ENCODE peak calls at places on chromosome 4, in four cellular contexts. C is stimulated activated naive CD8-positive, alpha-beta T cell treated with anti-CD3 and anti-CD28 coated beads, Interleukin-15, Interleukin-2, amounts not matched to agents 100 U/mL and 50 U/mL, for 24 hours; O is osteocyte; G is activated CD4-positive, alpha-beta T cell treated with anti-CD3 and anti-CD28 coated beads, Interleukin-2, amount 50 U/mL, for 4 hours. L is an unnamed sample.

GRCh38 chr4:112063260-112063659 is 82.0 kb upstream of the FAM241A start:
- DNase-seq in C (no peak), O (no peak), G (no peak), L (peak)

GRCh38 chr4:44859477-44859876 is 133.1 kb upstream of the GNPDA2 start:
- DNase-seq in C (no peak), O (no peak), G (no peak), L (no peak)

GRCh38 chr4:13706130-13706529 is 78.6 kb upstream of the BOD1L1 start:
- DNase-seq in C (no peak), O (no peak), G (no peak), L (no peak)

GRCh38 chr4:76013540-76013939 is 6.2 kb upstream of the CXCL9 start:
- DNase-seq in C (no peak), O (no peak), G (no peak), L (no peak)

GRCh38 chr4:7956306-7957112 is 16.8 kb upstream of the AFAP1 start:
- DNase-seq in C (no peak), O (no peak), G (no peak), L (no peak)

GRCh38 chr4:88158360-88159136 is at the start of gene ABCG2:
- DNase-seq in C (peak), O (no peak), G (peak), L (peak)

GRCh38 chr4:6562931-6563901 is 11.8 kb upstream of the MAN2B2 start:
- DNase-seq in C (no peak), O (no peak), G (no peak), L (no peak)

GRCh38 chr4:650951-651883 is 22.9 kb downstream of the ATP5ME start:
- DNase-seq in C (no peak), O (no peak), G (no peak), L (no peak)

GRCh38 chr4:118410143-118410542 is 57.3 kb upstream of the PRSS12 start:
- DNase-seq in C (no peak), O (no peak), G (no peak), L (no peak)

GRCh38 chr4:183905593-183906485 is 732 bp downstream of the STOX2 start:
- DNase-seq in C (peak), O (no peak), G (no peak), L (no peak)

GRCh38 chr4:134320048-134320447 is 118.5 kb upstream of the PABPC4L start:
- DNase-seq in C (no peak), O (no peak), G (no peak), L (no peak)

GRCh38 chr4:4260185-4260751 is 12.2 kb upstream of the TMEM128 start:
- DNase-seq in C (no peak), O (no peak), G (no peak), L (peak)

GRCh38 chr4:55398966-55399365 is 3.2 kb downstream of the TMEM165 start:
- DNase-seq in C (no peak), O (no peak), G (no peak), L (peak)

GRCh38 chr4:26104056-26104685 is 190.2 kb downstream of the SMIM20 start:
- DNase-seq in C (no peak), O (no peak), G (no peak), L (no peak)

GRCh38 chr4:78634011-78634664 is 82.6 kb downstream of the ANXA3 start:
- DNase-seq in C (no peak), O (no peak), G (no peak), L (no peak)

GRCh38 chr4:71230258-71230594 is 108.6 kb upstream of the SLC4A4 start:
- DNase-seq in C (no peak), O (no peak), G (no peak), L (no peak)

GRCh38 chr4:110877728-110878382 is 255.0 kb upstream of the PITX2 start:
- DNase-seq in C (no peak), O (no peak), G (no peak), L (no peak)

GRCh38 chr4:13918110-13918509 is 290.6 kb upstream of the BOD1L1 start:
- DNase-seq in C (no peak), O (no peak), G (no peak), L (no peak)

GRCh38 chr4:118557298-118557851 is 127.8 kb upstream of the METTL14 start:
- DNase-seq in C (no peak), O (no peak), G (no peak), L (peak)

GRCh38 chr4:40576651-40577480 is 52.8 kb downstream of the RBM47 start:
- DNase-seq in C (peak), O (no peak), G (no peak), L (peak)

GRCh38 chr4:28148221-28148620 is 1287.6 kb downstream of the STIM2 start:
- DNase-seq in C (no peak), O (no peak), G (no peak), L (no peak)

GRCh38 chr4:103998752-103999151 is 279.0 kb upstream of the TACR3 start:
- DNase-seq in C (no peak), O (no peak), G (no peak), L (no peak)

GRCh38 chr4:114417214-114417613 is 181.4 kb upstream of the UGT8 start:
- DNase-seq in C (no peak), O (no peak), G (no peak), L (peak)

GRCh38 chr4:1695913-1696312 is 11.8 kb upstream of the FAM53A start:
- DNase-seq in C (no peak), O (no peak), G (no peak), L (no peak)

GRCh38 chr4:17981063-17981462 is 40.5 kb downstream of the LCORL start:
- DNase-seq in C (no peak), O (no peak), G (no peak), L (no peak)

GRCh38 chr4:76654796-76655195 is 219.8 kb downstream of the SHROOM3 start:
- DNase-seq in C (no peak), O (no peak), G (no peak), L (no peak)

GRCh38 chr4:168656055-168656660 is 159.3 kb downstream of the PALLD start:
- DNase-seq in C (no peak), O (no peak), G (no peak), L (no peak)

GRCh38 chr4:153570228-153570973 is 104.2 kb downstream of the TMEM131L start:
- DNase-seq in C (no peak), O (no peak), G (no peak), L (no peak)

GRCh38 chr4:182880387-182881356 is 36.5 kb downstream of the DCTD start:
- DNase-seq in C (no peak), O (no peak), G (no peak), L (no peak)

GRCh38 chr4:23779839-23780238 is 110.0 kb downstream of the PPARGC1A start:
- DNase-seq in C (no peak), O (no peak), G (no peak), L (no peak)